ENCODE peak calls at places on chromosomes 6 and 20, in four cellular contexts. T is endothelial cell of umbilical vein, Y is suprapubic skin, Z is right lobe of liver. N is an unnamed sample.

GRCh38 chr20:63089051-63089907 is 82.5 kb upstream of the BHLHE23 start:
- DNase-seq in Y (peak; percentile 80), T (no peak), Z (peak; percentile 7), N (peak; percentile 21)

GRCh38 chr6:135030532-135031178 is 24.0 kb downstream of the HBS1L start:
- DNase-seq in Z (no peak), Y (no peak), T (no peak), N (no peak)

GRCh38 chr20:745683-746301 is 22.5 kb downstream of the SLC52A3 start:
- DNase-seq in Y (no peak), T (no peak), Z (no peak), N (no peak)

GRCh38 chr6:112035446-112035845 is 18.5 kb upstream of the CCN6 start:
- DNase-seq in Y (no peak), Z (no peak), T (no peak), N (no peak)

GRCh38 chr6:40312213-40313015 is 274.8 kb downstream of the LRFN2 start:
- DNase-seq in Z (no peak), Y (no peak), T (no peak), N (no peak)

GRCh38 chr20:5722927-5723326 is 27.3 kb upstream of the SHLD1 start:
- DNase-seq in Y (no peak), T (no peak), Z (no peak), N (no peak)

GRCh38 chr6:37283268-37283667 is 25.3 kb upstream of the TMEM217 start:
- DNase-seq in Y (no peak), T (no peak), Z (no peak), N (no peak)

GRCh38 chr20:49466114-49466912 is 16.2 kb downstream of the KCNB1 start:
- DNase-seq in T (no peak), Y (no peak), Z (no peak), N (no peak)

GRCh38 chr6:116144590-116144989 is 18.7 kb upstream of the COL10A1 start:
- DNase-seq in Y (no peak), T (no peak), Z (no peak), N (no peak)

GRCh38 chr6:145112711-145113148 is 622.6 kb downstream of the EPM2A start:
- DNase-seq in Z (no peak), Y (no peak), T (no peak), N (no peak)

GRCh38 chr20:635609-636338 is 17.2 kb downstream of the SRXN1 start:
- DNase-seq in T (no peak), Y (no peak), Z (no peak), N (no peak)

GRCh38 chr20:5331340-5331739 is 14.6 kb upstream of the PROKR2 start:
- DNase-seq in Y (no peak), T (no peak), Z (no peak), N (no peak)

GRCh38 chr6:126701799-126702198 is 361.9 kb downstream of the CENPW start:
- DNase-seq in T (no peak), Z (no peak), Y (no peak), N (no peak)

GRCh38 chr6:40349092-40349491 is 238.1 kb downstream of the LRFN2 start:
- DNase-seq in T (no peak), Z (no peak), Y (peak; percentile 67), N (no peak)

GRCh38 chr6:141443032-141443431 is 689.7 kb upstream of the GJE1 start:
- DNase-seq in Y (no peak), T (peak; percentile 71), Z (no peak), N (no peak)

GRCh38 chr6:6546318-6547110 is 42.0 kb upstream of the LY86 start:
- DNase-seq in Y (no peak), T (no peak), Z (peak; percentile 58), N (no peak)
- TF ChIP-seq POLR2A in Y (no peak), T (no peak), Z (no peak), N (no peak)

GRCh38 chr6:124987291-124987690 is 25.1 kb downstream of the RNF217 start:
- DNase-seq in T (no peak), Z (no peak), Y (no peak), N (no peak)
- H3K27ac ChIP-seq in T (no peak overlapping the region), Z (no peak overlapping the region), Y (no peak overlapping the region), N (no peak overlapping the region)

GRCh38 chr6:26207248-26207801 is 120.1 kb downstream of the HFE start:
- DNase-seq in T (no peak), Z (no peak), Y (no peak), N (no peak)
- TF ChIP-seq CTCF in T (no peak), Z (no peak), Y (no peak), N (no peak)

GRCh38 chr20:31540406-31540805 is 26.2 kb downstream of the HM13 start:
- DNase-seq in Y (no peak), T (no peak), Z (no peak), N (no peak)

GRCh38 chr20:31542963-31543362 is 28.7 kb downstream of the HM13 start:
- DNase-seq in Y (no peak), Z (no peak), T (no peak), N (no peak)

GRCh38 chr20:31543966-31544598 is 29.8 kb downstream of the HM13 start:
- DNase-seq in T (peak; percentile 20), Z (no peak), Y (no peak), N (peak; percentile 20)

GRCh38 chr20:31544600-31544999 is 30.4 kb downstream of the HM13 start:
- DNase-seq in Y (no peak), T (no peak), Z (no peak), N (no peak)

DNA sequence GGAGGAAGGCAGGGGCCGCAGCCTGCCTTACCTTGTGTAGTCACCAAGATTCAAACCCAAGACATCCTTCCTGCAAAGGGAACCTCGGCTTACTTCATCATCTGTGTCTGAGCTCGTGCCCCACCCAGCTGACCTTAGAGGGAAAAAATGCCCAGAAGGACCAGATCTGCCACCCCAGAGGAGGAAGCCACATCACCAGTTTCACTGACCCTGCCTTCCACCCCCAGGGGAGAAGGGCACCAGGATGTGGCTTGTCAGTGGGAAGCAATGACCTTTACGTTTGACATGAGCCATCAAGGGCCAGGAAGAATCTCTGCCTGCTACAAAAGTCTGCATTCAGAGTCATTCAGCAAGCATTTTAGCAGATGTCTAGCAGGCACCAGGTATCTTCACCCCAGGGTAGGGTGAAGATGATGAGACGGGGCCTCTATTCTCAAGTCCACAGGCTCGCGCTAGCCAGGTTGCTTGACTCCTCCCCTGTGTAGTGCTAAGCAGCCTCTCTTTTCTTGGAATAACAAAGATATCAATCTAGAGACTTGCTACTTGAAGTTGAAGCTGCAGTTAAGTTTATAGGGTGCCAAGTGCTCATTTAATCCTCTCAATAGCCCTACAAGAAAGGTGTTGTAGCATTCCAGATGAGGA is 28.1 kb downstream of the HM13 start:
- DNase-seq in Y (no peak), Z (no peak), T (no peak), N (no peak)
- TF ChIP-seq POLR2A in Y (no peak), Z (no peak), T (no peak), N (no peak)

DNA sequence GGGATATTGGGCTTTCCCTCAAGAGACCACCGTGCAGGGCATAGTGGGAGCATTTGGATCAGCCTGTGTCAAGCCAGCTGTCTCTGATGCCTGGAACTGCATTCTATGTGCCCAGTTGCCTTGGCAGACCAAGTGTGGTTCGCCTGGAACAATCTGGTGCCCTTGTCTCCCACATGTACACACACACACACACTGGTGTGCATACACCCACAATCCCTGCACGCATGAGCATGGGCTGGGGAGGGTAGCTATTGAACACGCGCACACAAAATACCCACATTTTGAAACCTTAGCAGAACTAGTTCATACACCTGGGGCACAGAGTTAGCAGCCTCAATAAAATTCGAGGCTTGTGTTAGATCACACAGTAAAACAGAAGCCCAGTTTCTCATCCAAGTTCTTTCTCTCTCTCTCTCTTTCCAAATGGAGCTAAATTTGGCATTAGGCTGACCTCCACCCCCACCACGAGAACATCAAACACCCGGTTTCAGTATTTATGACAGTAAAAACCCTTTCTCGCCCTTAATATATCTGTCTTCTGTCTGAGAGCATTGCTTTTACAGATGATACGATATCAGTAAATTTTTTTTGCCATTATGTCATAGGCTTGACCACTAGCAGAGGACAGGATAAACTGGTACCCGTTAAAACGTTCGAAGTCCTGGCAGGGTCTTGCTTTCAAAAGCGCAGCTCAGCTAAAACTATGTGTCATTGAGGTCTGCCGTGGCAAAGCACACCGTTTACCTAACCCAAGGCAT is 18.2 kb upstream of the NFATC2 start:
- DNase-seq in T (peak; percentile 17), Z (no peak), Y (no peak), N (no peak)
- H3K27ac ChIP-seq in T (no peak overlapping the region), Z (no peak overlapping the region), Y (no peak overlapping the region), N (peak overlapping the region; percentile 10)

N was measured in ovary.